ENCODE peak calls at places on chromosomes 7 and 10, in nine cellular contexts. J, W, T, I, G, B, D, Q and R are unnamed samples.

GRCh38 chr7:138943061-138943460 is 38.1 kb downstream of the KIAA1549 start:
- DNase-seq in J (no peak), G (peak; percentile 40), T (no peak), I (no peak), Q (no peak), D (no peak), W (no peak), B (no peak), R (no peak)

GRCh38 chr10:49352323-49352722 is 43.6 kb downstream of the DRGX start:
- DNase-seq in I (no peak), D (no peak), G (peak; percentile 37), T (no peak), W (no peak), Q (no peak), B (no peak), J (no peak), R (no peak)

GRCh38 chr10:119281581-119282071 is 74.3 kb downstream of the GRK5 start:
- DNase-seq in W (peak; percentile 96), J (peak; percentile 55), B (peak; percentile 93), G (peak; percentile 92), I (no peak), T (no peak), D (peak; percentile 48), Q (no peak), R (peak; percentile 53)

GRCh38 chr10:130018253-130018652 is 54.2 kb upstream of the EBF3 start:
- DNase-seq in G (peak; percentile 65), B (no peak), T (no peak), W (no peak), Q (peak; percentile 61), D (no peak), I (peak; percentile 63), J (no peak), R (no peak)

GRCh38 chr7:135392701-135393100 is 117.2 kb downstream of the CNOT4 start:
- DNase-seq in T (no peak), I (no peak), G (no peak), J (no peak), D (no peak), B (no peak), W (no peak), Q (no peak), R (no peak)

GRCh38 chr10:88091490-88092061 is 228.2 kb downstream of the PTEN start:
- DNase-seq in G (no peak), Q (no peak), I (no peak), B (no peak), J (no peak), T (no peak), W (no peak), D (no peak), R (no peak)

GRCh38 chr10:67788028-67788886 is 49.7 kb downstream of the DNAJC12 start:
- DNase-seq in J (peak; percentile 80), D (no peak), B (peak; percentile 54), Q (peak; percentile 67), W (peak; percentile 78), I (no peak), G (peak; percentile 88), T (peak; percentile 42), R (peak; percentile 40)

GRCh38 chr7:107715531-107715930 is 28.4 kb upstream of the CBLL1 start:
- DNase-seq in T (no peak), D (no peak), Q (peak; percentile 19), I (peak; percentile 57), J (no peak), B (no peak), G (no peak), W (no peak), R (no peak)

GRCh38 chr7:24290004-24290641 is 6.1 kb downstream of the NPY start:
- DNase-seq in I (peak; percentile 18), G (no peak), W (peak; percentile 2), Q (peak; percentile 54), J (no peak), B (no peak), T (peak; percentile 60), D (no peak), R (no peak)

GRCh38 chr7:44282601-44283171 is 42.7 kb downstream of the CAMK2B start:
- DNase-seq in D (no peak), Q (no peak), G (no peak), I (no peak), J (no peak), W (no peak), B (peak; percentile 30), T (no peak), R (no peak)

GRCh38 chr7:107999814-108000560 is 3.0 kb downstream of the LAMB1 start:
- DNase-seq in D (no peak), B (no peak), G (no peak), J (no peak), T (no peak), W (no peak), Q (no peak), I (peak; percentile 60), R (no peak)

DNA sequence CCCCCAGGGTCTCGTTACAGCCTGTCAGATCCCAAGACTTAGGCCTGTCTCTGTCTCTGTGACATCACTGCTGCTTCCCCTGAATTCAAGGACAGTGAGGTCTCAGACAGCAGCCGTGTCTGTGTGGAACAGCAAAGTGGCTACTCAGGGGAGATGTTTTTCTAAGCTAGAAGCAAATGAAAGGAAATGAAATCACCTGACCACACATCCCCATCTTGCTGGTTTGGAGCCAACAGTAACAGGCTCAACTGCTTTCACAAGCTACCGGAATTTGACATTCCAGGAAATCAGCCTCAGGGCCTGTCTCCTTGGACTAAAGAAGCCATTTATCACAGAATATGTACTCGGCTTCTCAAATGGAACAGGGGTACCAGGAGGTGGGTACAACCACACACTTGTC is 73.0 kb downstream of the SPDYE5 start:
- DNase-seq in I (peak; percentile 93), W (peak; percentile 64), D (peak; percentile 87), J (no peak), Q (peak; percentile 78), B (peak; percentile 32), G (no peak), T (no peak), R (no peak)
- TF ChIP-seq POLR2A in I (no peak), W (no peak), D (no peak), J (no peak), Q (no peak), B (no peak), G (no peak), T (no peak), R (no peak)

DNA sequence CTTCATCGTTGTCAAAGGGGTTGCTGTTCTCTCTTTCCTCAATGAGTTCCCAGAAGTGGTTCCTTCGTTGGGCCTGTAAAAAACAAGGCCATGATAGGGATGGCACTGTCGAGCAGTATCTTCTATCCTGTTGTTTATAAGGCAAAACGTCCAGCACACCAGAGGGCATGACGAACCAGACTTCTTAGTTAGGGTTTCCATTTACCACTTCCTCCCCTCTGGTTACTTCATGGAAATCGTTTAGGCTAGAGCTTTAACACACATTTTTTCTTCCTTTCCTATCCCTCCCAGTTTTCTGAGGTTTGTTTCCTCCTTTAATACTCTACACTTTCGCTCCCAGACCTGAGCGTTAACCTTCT is 24.7 kb downstream of the MKRN1 start:
- DNase-seq in W (no peak), B (no peak), Q (no peak), I (no peak), J (no peak), D (no peak), G (no peak), T (no peak), R (no peak)
- TF ChIP-seq POLR2A in W (no peak), B (no peak), Q (no peak), I (no peak), J (no peak), D (no peak), G (no peak), T (no peak), R (no peak)

GRCh38 chr10:102597131-102597891 is 47.0 kb upstream of the TRIM8 start:
- DNase-seq in B (peak; percentile 66), Q (no peak), W (peak; percentile 32), D (no peak), T (peak; percentile 83), I (no peak), J (no peak), G (no peak), R (no peak)

GRCh38 chr10:102602272-102603045 is 41.8 kb upstream of the TRIM8 start:
- DNase-seq in I (no peak), T (no peak), Q (no peak), D (no peak), B (peak; percentile 41), W (peak; percentile 69), J (no peak), G (no peak), R (peak; percentile 35)

GRCh38 chr10:102601639-102602038 is 42.6 kb upstream of the TRIM8 start:
- DNase-seq in W (no peak), J (no peak), G (no peak), D (no peak), T (no peak), Q (no peak), B (no peak), I (no peak), R (no peak)

GRCh38 chr10:102600816-102601215 is 43.5 kb upstream of the TRIM8 start:
- DNase-seq in J (no peak), B (no peak), W (no peak), Q (no peak), I (no peak), G (no peak), T (no peak), D (no peak), R (no peak)

DNA sequence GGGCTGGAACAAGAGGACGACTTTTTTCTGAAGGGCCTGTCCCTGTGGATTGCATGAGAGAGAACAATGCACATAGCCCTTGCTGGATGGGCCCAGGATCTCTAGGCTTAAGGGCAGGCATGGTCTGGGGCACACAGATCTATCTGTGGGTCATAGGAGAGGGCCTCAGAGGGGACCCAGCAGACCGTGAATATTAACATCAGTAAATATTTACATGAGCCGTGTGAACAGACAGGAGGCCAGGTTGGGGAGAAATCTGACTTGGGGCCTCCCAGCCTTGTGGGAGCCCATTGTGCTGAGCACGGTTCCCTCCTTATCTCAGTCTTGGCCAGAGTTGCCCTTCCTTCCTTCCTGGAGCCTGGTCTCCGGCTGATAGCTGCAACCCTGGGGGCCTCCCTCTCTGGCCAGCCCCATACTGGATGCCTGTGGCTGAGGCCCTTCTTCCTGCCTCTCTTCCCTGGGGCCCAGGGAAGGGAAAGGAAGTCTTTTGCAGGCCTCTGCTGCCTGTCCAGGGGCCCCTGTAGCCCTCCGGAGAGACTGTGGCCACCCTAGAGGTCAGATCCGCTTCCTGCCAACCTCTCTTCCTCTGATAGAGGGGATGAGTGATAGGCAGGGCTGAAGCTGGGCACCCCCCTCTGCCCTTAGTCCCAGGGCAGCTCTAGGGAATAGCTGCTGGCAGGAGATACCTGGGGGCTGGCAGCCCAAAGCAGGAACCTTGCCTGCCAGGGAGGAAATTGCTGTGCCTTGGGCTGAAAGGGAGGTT is 44.5 kb upstream of the TRIM8 start:
- DNase-seq in D (no peak), T (peak; percentile 86), G (no peak), B (peak; percentile 58), Q (no peak), J (no peak), W (peak; percentile 28), I (no peak), R (no peak)
- TF ChIP-seq POLR2A in D (no peak), T (no peak), G (no peak), B (no peak), Q (no peak), J (no peak), W (no peak), I (no peak), R (no peak)

DNA sequence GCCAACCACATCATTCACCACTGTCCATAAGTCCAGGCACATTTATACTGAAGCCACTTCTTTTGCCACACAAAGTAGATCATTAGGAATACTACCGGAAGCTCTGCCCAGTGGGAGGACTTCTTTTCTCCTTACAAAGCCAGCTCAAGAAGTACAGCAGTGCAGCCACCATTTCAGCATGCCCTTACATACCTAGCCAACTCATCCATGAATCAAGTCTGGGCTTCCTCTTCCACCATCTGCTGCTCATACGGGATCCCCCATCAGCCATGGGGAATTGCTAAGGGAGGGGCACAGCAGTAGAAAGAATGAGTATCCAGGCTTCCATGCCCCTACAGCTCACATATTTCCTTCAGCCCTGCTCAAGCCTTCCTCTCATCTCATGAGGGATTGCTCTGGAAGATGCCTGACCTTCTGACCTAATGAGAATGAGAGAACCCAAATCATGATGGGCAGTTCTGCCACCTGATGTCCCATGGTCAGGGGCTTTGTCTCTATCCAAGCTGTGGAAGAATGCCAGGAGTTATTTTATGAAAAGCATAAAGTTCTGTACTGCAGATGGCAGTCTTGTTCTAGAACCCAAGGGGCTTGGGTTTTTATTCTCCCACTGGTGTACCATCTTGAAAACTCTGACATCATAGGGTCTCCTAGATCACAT is 39.5 kb downstream of the ACSM6 start:
- DNase-seq in J (no peak), B (no peak), G (no peak), D (no peak), T (no peak), W (no peak), Q (no peak), I (peak; percentile 28), R (no peak)
- TF ChIP-seq POLR2A in J (no peak), B (no peak), G (no peak), D (no peak), T (no peak), W (no peak), Q (no peak), I (no peak), R (no peak)